ENCODE peak calls at places on chromosomes 3 and 15, in five cellular contexts. O is upper lobe of right lung; Y is mesenchymal stem cell; I is CD8-positive, alpha-beta memory T cell; R is hepatocyte. Z is an unnamed sample.

GRCh38 chr3:126345641-126346460 is 11.4 kb downstream of the KLF15 start:
- DNase-seq in O (peak), Y (no peak), I (no peak), R (no peak), Z (no peak)

GRCh38 chr15:58918239-58918638 is 15.2 kb downstream of the SLTM start:
- DNase-seq in O (no peak), Y (no peak), I (no peak), R (no peak), Z (no peak)

GRCh38 chr3:110598847-110599490 is 472.6 kb upstream of the NECTIN3 start:
- DNase-seq in O (no peak), Y (no peak), I (no peak), R (no peak), Z (no peak)

GRCh38 chr15:49645937-49646336 is 25.1 kb downstream of the DTWD1 start:
- DNase-seq in O (no peak), Y (peak), I (no peak), R (no peak), Z (no peak)

GRCh38 chr3:128993461-128994172 is at the start of gene CFAP92:
- DNase-seq in O (peak), Y (peak), I (peak), R (peak), Z (peak)

GRCh38 chr15:101526021-101526420 is 36.5 kb upstream of the PCSK6 start:
- DNase-seq in O (no peak), Y (no peak), I (no peak), R (no peak), Z (no peak)

GRCh38 chr3:44074181-44074580 is 167.5 kb upstream of the TOPAZ1 start:
- DNase-seq in O (no peak), Y (no peak), I (no peak), R (no peak), Z (no peak)

GRCh38 chr3:65658398-65658797 is 380.3 kb downstream of the MAGI1 start:
- DNase-seq in O (no peak), Y (no peak), I (no peak), R (no peak), Z (no peak)

GRCh38 chr15:99306694-99307338 is 55.5 kb downstream of the LRRC28 start:
- DNase-seq in O (no peak), Y (peak), I (no peak), R (peak), Z (no peak)

GRCh38 chr3:117285721-117286120 is 576.1 kb downstream of the TUSC7 start:
- DNase-seq in O (no peak), Y (no peak), I (no peak), R (no peak), Z (no peak)

GRCh38 chr15:41955807-41956525 is 16.4 kb downstream of the EHD4 start:
- DNase-seq in O (no peak), Y (no peak), I (no peak), R (peak), Z (no peak)

GRCh38 chr3:11558918-11559815 is 84.5 kb downstream of the VGLL4 start:
- DNase-seq in O (no peak), Y (no peak), I (no peak), R (no peak), Z (no peak)

GRCh38 chr15:88207565-88207964 is 49.0 kb downstream of the NTRK3 start:
- DNase-seq in O (no peak), Y (no peak), I (no peak), R (no peak), Z (no peak)

GRCh38 chr15:79932447-79932846 is 35.6 kb upstream of the MTHFS start:
- DNase-seq in O (no peak), Y (no peak), I (no peak), R (no peak), Z (no peak)
- H3K4me3 ChIP-seq in O (no peak), Y (no peak), I (no peak), R (no peak), Z (no peak)

DNA sequence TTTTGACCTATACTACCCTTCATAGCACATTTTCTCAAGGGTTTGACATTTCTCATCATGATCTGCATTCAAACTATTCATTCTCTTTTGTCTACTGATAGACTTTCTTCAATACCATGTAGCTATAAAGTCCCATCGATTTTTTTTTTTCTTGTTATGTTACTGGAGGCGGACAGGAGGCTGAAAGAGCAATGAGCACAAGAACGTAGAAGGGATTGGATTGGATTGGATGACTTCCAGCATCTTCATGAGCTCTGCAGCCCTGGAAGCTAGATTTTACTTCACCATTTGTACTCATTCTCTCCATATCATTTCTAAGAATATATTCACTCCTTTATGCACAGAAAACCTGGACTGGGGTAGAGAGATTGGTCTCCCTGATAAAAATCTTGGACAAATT is 43.2 kb downstream of the DUT start:
- DNase-seq in O (no peak), Y (no peak), I (no peak), R (no peak), Z (no peak)
- H3K4me3 ChIP-seq in O (no peak), Y (peak), I (no peak), R (no peak), Z (no peak)

GRCh38 chr3:141491929-141492328 is 5.1 kb downstream of the RASA2 start:
- DNase-seq in O (no peak), Y (no peak), I (no peak), R (no peak), Z (no peak)

GRCh38 chr3:141491081-141491480 is 4.3 kb downstream of the RASA2 start:
- DNase-seq in O (no peak), Y (no peak), I (no peak), R (no peak), Z (no peak)

GRCh38 chr3:141486735-141487418 is at the start of gene RASA2:
- DNase-seq in O (peak), Y (peak), I (peak), R (peak), Z (peak)

GRCh38 chr3:141487419-141488345 is 855 bp downstream of the RASA2 start:
- DNase-seq in O (peak), Y (peak), I (peak), R (peak), Z (peak)

DNA sequence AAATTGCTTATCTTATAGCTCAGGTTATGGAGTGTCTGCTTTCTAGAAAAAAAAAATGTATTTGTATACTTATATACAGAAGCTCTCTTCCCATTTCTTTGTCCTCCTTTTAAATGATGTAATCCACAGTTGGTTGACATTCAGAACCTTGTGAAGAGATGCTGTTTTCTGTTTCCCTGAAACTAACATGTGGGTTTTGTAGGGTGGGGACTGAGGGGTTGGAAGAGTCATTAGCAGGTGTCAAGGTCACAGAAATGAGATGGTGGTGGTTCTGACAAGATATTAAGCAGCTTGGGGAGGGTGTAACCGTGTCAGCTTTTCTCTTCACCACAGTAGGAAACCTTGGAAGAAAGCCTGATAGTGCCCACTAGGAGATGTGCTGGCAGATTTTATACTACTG is 2.4 kb downstream of the RASA2 start:
- DNase-seq in O (no peak), Y (no peak), I (no peak), R (no peak), Z (no peak)
- H3K4me3 ChIP-seq in O (no peak), Y (peak), I (peak), R (no peak), Z (no peak)

DNA sequence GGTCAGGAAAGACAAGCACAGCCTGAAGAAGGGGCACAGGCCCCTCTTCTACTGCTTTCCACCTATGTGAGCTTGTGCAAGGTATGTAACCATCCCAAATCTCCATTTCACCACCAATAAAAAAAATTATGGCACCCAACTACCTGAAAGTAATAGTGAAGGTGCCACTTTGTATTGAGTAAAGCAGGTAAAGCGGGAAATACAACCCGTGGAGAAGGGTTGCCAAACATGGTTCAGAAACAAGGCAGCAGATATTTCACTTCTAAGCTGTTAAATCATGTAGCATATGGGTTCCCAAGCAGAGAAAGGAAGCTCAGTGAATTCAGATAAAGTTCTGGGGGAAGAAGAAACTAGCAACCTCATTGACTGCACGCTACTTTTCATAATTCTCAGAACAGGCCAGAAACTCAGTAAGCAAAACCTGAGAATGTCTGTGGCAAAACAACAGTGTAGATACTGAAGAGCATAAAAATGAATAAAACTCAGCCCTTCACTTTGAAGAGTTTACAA is 4.1 kb downstream of the PLOD2 start:
- DNase-seq in O (no peak), Y (no peak), I (no peak), R (no peak), Z (no peak)
- H3K4me3 ChIP-seq in O (peak), Y (peak), I (no peak), R (no peak), Z (no peak)

DNA sequence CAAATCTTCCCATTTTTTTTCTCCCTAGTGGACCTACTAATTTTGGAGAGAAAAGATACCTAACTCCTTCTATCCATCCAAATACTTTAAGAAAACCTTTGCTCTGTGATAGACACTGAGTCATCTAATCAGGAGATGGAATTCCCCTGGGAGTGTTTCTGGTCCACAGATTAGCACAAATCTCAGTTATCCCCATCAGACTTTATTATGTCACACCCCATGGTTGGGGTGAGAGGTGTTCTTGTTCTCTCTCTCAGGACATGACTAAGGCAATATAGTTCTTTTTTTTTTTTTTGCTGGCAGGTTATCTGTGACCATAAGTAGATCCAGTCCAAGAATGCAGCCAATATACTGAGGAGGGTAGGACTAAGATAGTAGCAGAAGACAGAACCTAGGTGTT is 15.8 kb downstream of the SLC9A9 start:
- DNase-seq in O (no peak), Y (no peak), I (no peak), R (no peak), Z (peak)
- H3K4me3 ChIP-seq in O (no peak), Y (no peak), I (no peak), R (no peak), Z (no peak)

DNA sequence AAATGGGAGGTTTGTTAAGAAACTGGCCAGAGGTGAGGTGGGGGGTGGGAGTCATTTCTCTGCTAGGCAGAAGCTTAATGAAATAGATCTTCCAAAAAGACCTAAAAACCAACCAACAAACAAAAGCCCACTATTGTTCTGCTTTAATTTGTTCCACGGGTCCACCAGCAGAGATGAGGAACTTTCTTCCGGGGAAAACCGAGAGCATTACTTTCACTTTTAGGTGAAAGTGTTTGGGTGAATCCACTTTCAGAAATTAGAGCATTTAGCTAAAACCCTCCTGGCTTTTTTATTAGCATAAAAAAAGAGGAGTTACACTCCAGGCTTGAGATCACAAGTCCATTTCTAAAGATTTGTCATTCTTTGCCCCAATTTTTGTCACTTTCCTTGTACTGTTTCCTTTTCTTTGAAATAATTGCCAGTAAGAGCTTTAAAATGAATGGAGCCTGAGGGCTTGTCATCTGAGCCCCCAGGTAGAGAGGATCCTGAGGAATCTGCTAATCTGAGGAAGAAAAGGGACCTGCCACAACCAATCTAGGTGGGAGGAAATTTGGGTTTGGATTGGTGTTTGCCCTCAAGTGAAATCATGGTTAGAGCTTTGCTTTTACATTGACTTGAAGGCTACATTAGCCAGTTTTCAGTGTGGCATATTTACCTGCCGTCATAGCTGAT is 667.6 kb downstream of the NAALADL2 start:
- DNase-seq in O (no peak), Y (peak), I (no peak), R (no peak), Z (no peak)
- H3K4me3 ChIP-seq in O (peak), Y (peak), I (no peak), R (no peak), Z (peak)

GRCh38 chr3:187572431-187572830 is 97.8 kb downstream of the SST start:
- DNase-seq in O (no peak), Y (no peak), I (no peak), R (no peak), Z (no peak)
- H3K4me3 ChIP-seq in O (no peak), Y (no peak), I (no peak), R (no peak), Z (no peak)

DNA sequence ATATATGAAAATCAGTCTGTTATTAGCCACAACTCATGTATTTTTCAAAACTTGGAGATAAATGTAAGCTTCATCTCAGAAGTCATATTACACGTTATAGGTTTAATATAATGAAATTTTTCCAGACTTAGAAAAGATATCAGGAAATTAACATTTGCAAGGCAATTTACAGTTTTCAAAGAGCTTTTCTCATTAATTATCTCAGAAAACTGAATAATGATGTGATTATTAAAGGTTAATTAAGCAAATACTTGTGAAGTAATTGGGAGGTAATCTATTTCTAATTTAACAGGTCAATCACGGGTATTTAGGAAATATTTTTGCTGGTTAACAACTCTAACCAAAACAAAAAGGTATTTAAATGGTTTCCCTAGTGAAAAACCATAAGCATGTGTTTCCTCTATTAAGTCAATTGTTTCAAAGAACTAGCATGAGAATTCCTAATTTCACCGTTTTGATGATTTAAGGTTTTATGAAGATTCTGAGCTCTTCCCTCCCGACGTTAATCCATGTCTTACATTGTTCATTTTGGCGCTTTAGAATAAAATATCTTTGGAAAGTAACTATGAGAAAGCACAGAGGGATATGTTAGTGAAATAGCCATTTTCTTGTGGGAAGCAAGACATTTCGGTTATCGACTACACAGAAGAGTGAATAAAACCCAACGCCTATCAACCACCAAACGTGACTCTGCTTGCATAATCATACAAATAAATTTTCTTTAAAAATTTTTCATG is 1.5 kb upstream of the NEO1 start:
- DNase-seq in O (no peak), Y (no peak), I (no peak), R (no peak), Z (no peak)
- H3K4me3 ChIP-seq in O (peak), Y (peak), I (no peak), R (peak), Z (peak)

DNA sequence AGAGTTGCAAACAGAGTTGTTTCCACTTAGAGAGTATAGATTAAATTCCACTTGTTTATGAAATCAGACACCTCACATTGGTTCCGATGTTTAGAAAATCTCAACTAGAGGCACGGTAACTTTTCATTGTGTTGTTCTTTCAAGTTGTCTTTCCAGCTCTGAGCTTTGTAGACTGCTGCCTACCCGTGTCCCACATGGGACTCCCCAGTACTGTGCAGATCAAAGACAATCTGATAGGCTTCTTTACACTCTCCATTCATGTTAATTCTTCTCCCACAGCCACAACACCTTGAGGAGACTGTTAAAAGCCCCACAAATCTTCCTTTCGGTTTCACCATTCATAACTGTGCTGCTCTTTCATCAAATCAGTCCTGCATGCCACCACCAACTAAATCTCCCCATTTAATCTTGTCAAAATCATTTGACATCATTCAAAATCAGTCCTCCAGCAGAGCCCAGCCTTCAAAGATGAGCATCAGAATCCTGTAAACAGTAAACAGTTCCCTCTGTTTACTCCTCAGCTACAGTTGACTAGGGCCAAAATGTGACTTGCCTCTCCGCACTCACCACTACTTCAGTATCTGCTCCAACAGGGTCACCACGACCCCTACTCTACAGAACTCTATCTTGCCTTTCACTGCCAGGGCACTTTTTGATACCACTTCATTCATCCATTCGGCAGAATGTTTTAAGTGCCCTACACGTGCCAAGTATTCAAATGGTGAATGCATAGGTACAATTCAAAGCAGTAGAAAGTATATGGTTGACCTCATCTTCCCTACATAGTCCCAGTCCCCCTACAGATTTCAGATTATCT is 8.3 kb downstream of the ANXA2 start:
- DNase-seq in O (no peak), Y (peak), I (peak), R (no peak), Z (no peak)
- H3K4me3 ChIP-seq in O (peak), Y (peak), I (peak), R (no peak), Z (no peak)

DNA sequence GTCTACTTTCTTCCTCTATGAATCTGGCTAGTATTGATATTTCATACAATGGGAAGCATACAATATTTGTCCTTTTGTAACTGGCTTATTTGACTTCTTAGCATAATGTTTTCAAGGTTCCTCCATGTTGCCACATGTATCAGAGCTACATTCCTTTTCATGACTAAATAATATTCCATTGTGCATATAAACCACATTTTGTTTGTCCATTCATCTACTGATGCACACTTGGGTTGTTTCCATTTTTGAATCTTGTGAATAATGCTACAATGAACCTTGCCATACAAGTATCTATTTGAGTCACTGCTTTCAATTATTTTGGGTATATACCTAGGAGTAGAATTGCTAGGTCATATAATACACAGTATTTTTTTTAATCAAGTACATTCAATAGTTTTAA is 38.0 kb downstream of the OSBPL10 start:
- DNase-seq in O (no peak), Y (no peak), I (no peak), R (no peak), Z (no peak)
- H3K4me3 ChIP-seq in O (no peak), Y (no peak), I (no peak), R (no peak), Z (no peak)